ENCODE peak calls at places on chromosomes 4 and X, in four cellular contexts. T is HEK293T, S is kidney epithelial cell, G is body of pancreas. L is an unnamed sample.

GRCh38 chr4:184100297-184100885 is 117.3 kb downstream of the ENPP6 start:
- DNase-seq in T (peak), S (no peak), G (no peak), L (no peak)

GRCh38 chr4:95317124-95317820 is 231.5 kb downstream of the UNC5C start:
- DNase-seq in T (no peak), S (no peak), G (no peak), L (no peak)

GRCh38 chrX:13432376-13432775 is 112.5 kb upstream of the ATXN3L start:
- DNase-seq in T (no peak), S (peak), G (peak), L (peak)

GRCh38 chrX:48083212-48083611 is 11.8 kb upstream of the ZNF630 start:
- DNase-seq in T (peak), S (no peak), G (peak), L (no peak)

GRCh38 chrX:3950373-3950772 is 236.9 kb upstream of the PRKX start:
- DNase-seq in T (no peak), S (no peak), G (no peak), L (peak)

GRCh38 chrX:134936542-134936941 is 54.2 kb upstream of the SMIM10 start:
- DNase-seq in T (no peak), S (no peak), G (no peak), L (peak)

GRCh38 chr4:23373269-23373668 is 516.6 kb downstream of the PPARGC1A start:
- DNase-seq in T (no peak), S (peak), G (peak), L (peak)

GRCh38 chr4:96407651-96408342 is 567.9 kb downstream of the PDHA2 start:
- DNase-seq in T (peak), S (peak), G (no peak), L (no peak)

GRCh38 chrX:38262715-38263620 is 42.3 kb upstream of the SRPX start:
- DNase-seq in T (no peak), S (no peak), G (no peak), L (no peak)

GRCh38 chrX:49171752-49172279 is at the start of gene PLP2:
- DNase-seq in T (no peak), S (no peak), G (peak), L (no peak)

GRCh38 chr4:121900132-121900983 is 30.1 kb upstream of the BBS7 start:
- DNase-seq in T (peak), S (peak), G (peak), L (no peak)

GRCh38 chr4:2489841-2490552 is 21.1 kb downstream of the RNF4 start:
- DNase-seq in T (no peak), S (no peak), G (no peak), L (no peak)

GRCh38 chr4:82797591-82798081 is 960 bp downstream of the SCD5 start:
- DNase-seq in T (peak), S (no peak), G (peak), L (no peak)

GRCh38 chr4:133618963-133619362 is 469.9 kb downstream of the PCDH10 start:
- DNase-seq in T (no peak), S (no peak), G (no peak), L (no peak)

GRCh38 chrX:145825896-145826295 is 8.3 kb downstream of the SLITRK2 start:
- DNase-seq in T (no peak), S (no peak), G (peak), L (no peak)

GRCh38 chr4:40305329-40306193 is 29.6 kb upstream of the CHRNA9 start:
- DNase-seq in T (no peak), S (no peak), G (no peak), L (no peak)

GRCh38 chrX:136694491-136695087 is 46.6 kb downstream of the CD40LG start:
- DNase-seq in T (peak), S (no peak), G (no peak), L (no peak)

GRCh38 chrX:43629229-43629628 is 26.9 kb upstream of the MAOA start:
- DNase-seq in T (no peak), S (no peak), G (no peak), L (no peak)

GRCh38 chr4:143282170-143282760 is 54.4 kb upstream of the GAB1 start:
- DNase-seq in T (no peak), S (no peak), G (no peak), L (peak)

GRCh38 chr4:73944061-73944875 is 37.6 kb downstream of the PF4 start:
- DNase-seq in T (peak), S (no peak), G (peak), L (no peak)

GRCh38 chr4:6152879-6153705 is 47.3 kb downstream of the JAKMIP1 start:
- DNase-seq in T (no peak), S (no peak), G (no peak), L (no peak)

GRCh38 chrX:102517331-102517730 is 792 bp upstream of the TMSB15A start:
- DNase-seq in T (no peak), S (no peak), G (no peak), L (no peak)

GRCh38 chrX:124433186-124433585 is 86.8 kb downstream of the SH2D1A start:
- DNase-seq in T (no peak), S (peak), G (no peak), L (no peak)

GRCh38 chr4:146957252-146957651 is 11.6 kb upstream of the TTC29 start:
- DNase-seq in T (no peak), S (peak), G (no peak), L (no peak)

GRCh38 chrX:70026112-70026850 is 23.5 kb downstream of the AWAT2 start:
- DNase-seq in T (no peak), S (no peak), G (no peak), L (no peak)

GRCh38 chr4:16516796-16517413 is 290.6 kb upstream of the TAPT1 start:
- DNase-seq in T (no peak), S (no peak), G (peak), L (no peak)

GRCh38 chrX:35288657-35289056 is 346.1 kb downstream of the FAM47B start:
- DNase-seq in T (no peak), S (no peak), G (no peak), L (no peak)